ENCODE peak calls at places on chromosomes 12 and 14, in four cellular contexts. T is SK-N-SH, A is HepG2, I is HCT116. L is an unnamed sample.

GRCh38 chr14:77071938-77072388 is 26.1 kb upstream of the CIPC start:
- DNase-seq in I (peak; percentile 60), A (no peak), T (no peak), L (no peak)

GRCh38 chr12:56833780-56834179 is 70.7 kb downstream of the HSD17B6 start:
- DNase-seq in T (no peak), I (no peak), A (no peak), L (peak; percentile 62)

GRCh38 chr12:8677362-8677761 is 14.7 kb upstream of the MFAP5 start:
- DNase-seq in I (no peak), A (no peak), T (no peak), L (no peak)

GRCh38 chr14:99569725-99570541 is 34.1 kb downstream of the CCDC85C start:
- DNase-seq in I (no peak), A (no peak), T (no peak), L (no peak)

GRCh38 chr14:28701733-28702132 is 64.9 kb upstream of the FOXG1 start:
- DNase-seq in A (no peak), T (no peak), I (no peak), L (no peak)

GRCh38 chr12:67748761-67749075 is 100.2 kb downstream of the DYRK2 start:
- DNase-seq in I (peak; percentile 4), T (no peak), A (no peak), L (no peak)

GRCh38 chr12:109458771-109459208 is 18.3 kb downstream of the KCTD10 start:
- DNase-seq in I (no peak), T (no peak), A (no peak), L (no peak)

GRCh38 chr12:8771072-8771471 is 51.3 kb upstream of the A2ML1 start:
- DNase-seq in I (no peak), T (no peak), A (no peak), L (no peak)

GRCh38 chr12:26994109-26994508 is 20.1 kb downstream of the TM7SF3 start:
- DNase-seq in T (no peak), I (no peak), A (no peak), L (no peak)

GRCh38 chr14:61511558-61511924 is 183.8 kb upstream of the HIF1A start:
- DNase-seq in I (no peak), A (no peak), T (no peak), L (no peak)

GRCh38 chr12:1117371-1117770 is 126.3 kb downstream of the ERC1 start:
- DNase-seq in I (no peak), A (no peak), T (no peak), L (no peak)

GRCh38 chr12:6644257-6644596 is 3.0 kb downstream of the ACRBP start:
- DNase-seq in T (peak; percentile 11), I (no peak), A (no peak), L (no peak)

GRCh38 chr14:58813745-58814144 is 176.0 kb downstream of the DACT1 start:
- DNase-seq in T (no peak), A (peak; percentile 6), I (no peak), L (no peak)

GRCh38 chr12:83320350-83320749 is 633.6 kb downstream of the TMTC2 start:
- DNase-seq in A (no peak), I (no peak), T (no peak), L (no peak)

DNA sequence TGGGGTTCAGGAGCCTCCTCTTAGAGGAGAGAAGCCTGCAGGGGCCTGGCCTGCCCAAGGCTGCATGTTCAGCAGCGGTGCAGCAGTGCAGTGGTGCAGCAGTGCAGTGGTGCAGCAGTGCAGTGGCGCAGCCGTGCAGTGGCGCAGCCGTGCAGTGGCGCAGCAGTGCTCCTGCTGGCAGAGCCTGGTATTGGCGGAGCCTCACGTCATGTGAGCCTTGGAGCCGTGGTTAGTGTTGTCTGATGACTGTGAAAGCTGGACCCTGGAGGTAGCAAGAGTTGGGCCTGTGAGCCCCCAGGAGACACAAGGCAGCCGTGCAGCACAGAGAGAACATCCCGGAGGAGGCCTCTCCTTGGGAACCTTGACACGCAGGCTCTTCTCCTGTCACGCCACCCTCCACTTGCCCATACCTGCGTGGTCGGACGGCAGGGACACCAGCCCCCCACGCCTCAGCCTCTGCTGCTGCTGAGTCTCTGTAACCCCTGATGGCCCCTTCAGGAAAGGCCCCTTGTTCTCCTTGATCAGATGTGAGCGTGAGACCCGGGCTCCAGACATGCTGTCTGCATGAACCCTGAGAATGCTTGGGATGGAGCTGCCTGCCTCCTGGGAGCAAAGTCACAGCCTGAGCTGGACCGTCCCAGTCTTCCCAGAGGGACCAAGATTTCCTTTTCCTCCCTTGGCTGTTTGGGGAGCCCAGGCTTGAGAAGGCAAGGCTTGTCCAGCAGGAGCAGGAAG is 193.7 kb downstream of the KIF26A start:
- DNase-seq in T (no peak), A (no peak), I (no peak), L (no peak)
- TF ChIP-seq JUND in T (no peak), A (no peak), I (no peak), L (no peak)

DNA sequence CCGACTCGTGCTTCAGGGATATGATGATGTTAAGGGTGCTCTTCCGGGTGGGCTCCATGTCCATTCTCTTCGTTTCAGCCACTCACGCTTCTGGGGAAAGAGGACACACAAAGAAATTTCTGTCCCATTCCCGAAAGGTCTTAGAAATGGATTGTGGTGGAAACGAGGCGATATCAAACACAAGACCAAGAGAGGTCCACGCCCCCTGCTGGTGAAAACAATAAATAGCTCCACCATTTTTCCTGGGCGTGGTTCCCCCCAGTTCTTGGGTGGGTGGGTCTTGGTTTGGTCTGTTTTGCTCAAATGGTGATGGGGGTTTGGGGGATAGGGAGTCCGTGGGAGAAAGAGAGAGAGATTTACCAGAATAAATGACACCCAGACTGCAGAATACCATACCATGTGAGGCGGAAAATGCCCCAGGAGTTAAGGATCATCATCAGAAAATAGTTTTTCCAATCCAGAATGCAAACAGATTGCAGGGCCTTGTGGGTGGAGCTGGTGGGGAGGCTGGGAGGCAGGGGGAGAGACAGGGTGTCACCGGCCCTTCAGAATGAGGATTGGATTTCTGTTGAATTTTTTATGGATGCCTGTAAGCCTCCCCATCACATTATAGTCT is 55.6 kb downstream of the SRRM4 start:
- DNase-seq in T (peak; percentile 60), A (peak; percentile 16), I (no peak), L (peak; percentile 44)
- TF ChIP-seq JUND in T (no peak), A (no peak), I (no peak), L (no peak)

DNA sequence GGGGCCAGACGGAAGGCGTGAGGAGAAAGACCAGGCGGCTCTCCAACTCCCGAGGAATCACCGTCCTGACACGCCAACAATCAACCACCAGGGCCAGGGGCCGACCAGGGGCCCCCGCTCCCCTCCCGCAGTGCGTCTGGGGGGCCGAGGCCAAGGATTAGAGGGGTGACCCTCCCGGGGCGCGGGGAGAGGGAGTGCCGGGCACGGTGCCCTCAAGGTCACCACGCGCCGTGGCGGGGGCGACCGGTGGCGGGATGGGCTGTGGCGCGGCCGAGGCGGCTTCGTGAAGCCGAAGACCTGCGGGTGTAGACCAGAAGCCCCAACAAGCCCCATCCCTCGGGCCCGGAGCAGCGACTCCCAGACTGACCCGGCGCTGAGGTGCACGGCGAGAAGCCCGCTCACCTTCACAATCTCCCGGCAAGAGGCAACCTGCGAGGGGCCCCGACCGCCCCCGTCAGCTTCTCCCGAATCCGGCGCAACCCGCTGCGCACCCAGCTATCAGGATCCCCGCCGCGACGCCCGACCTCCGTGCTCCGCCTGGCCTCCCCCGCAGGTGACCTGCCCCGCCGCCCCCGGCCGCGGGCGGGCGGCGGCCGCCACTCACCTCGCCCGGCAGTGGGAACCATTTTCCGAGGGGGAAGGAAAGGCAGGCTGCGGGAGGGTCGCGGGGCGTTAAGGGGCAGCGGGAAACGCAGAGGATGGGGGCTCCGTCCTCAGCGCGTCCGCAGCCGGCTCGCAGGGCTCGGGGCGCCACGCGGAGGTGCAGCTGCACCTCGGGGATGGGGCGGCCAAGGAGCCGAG is 446 bp downstream of the ATP2B1 start:
- DNase-seq in A (no peak), I (no peak), T (peak; percentile 56), L (peak; percentile 45)
- TF ChIP-seq JUND in A (no peak), I (no peak), T (no peak), L (no peak)

GRCh38 chr12:15733136-15733535 is 56.1 kb downstream of the EPS8 start:
- DNase-seq in A (no peak), T (no peak), I (no peak), L (no peak)

GRCh38 chr12:15735837-15736615 is 53.2 kb downstream of the EPS8 start:
- DNase-seq in I (no peak), T (no peak), A (no peak), L (no peak)

GRCh38 chr12:15741082-15741481 is 48.1 kb downstream of the EPS8 start:
- DNase-seq in T (no peak), I (no peak), A (no peak), L (no peak)

GRCh38 chr12:15738438-15739015 is 50.7 kb downstream of the EPS8 start:
- DNase-seq in I (no peak), T (no peak), A (no peak), L (no peak)
- TF ChIP-seq JUND in I (no peak), T (no peak), A (no peak), L (no peak)

L was measured in T47D.